ENCODE peak calls at places on chromosomes 2 and 18, in six cellular contexts. I is mammary epithelial cell, W is AG10803, A is gastrocnemius medialis, G is progenitor cell of endocrine pancreas, L is upper lobe of left lung. T is an unnamed sample.

GRCh38 chr2:186130678-186131511 is 355.2 kb upstream of the ZC3H15 start:
- DNase-seq in I (peak; percentile 5), W (no peak), A (no peak), G (no peak), L (no peak), T (no peak)

GRCh38 chr2:7193457-7193856 is 276.2 kb downstream of the RNF144A start:
- DNase-seq in I (no peak), W (no peak), A (no peak), G (no peak), L (no peak), T (no peak)

GRCh38 chr2:52416340-52416739 is 1351.3 kb upstream of the CHAC2 start:
- DNase-seq in I (no peak), W (no peak), A (no peak), G (no peak), L (no peak), T (no peak)

GRCh38 chr18:77016133-77016839 is 116.3 kb downstream of the MBP start:
- DNase-seq in I (no peak), W (no peak), A (no peak), G (no peak), L (no peak), T (no peak)

GRCh38 chr2:50859110-50859509 is 172.8 kb downstream of the NRXN1 start:
- DNase-seq in I (no peak), W (no peak), A (no peak), G (no peak), L (no peak), T (no peak)

GRCh38 chr18:58218111-58218510 is 174.1 kb downstream of the NEDD4L start:
- DNase-seq in I (peak; percentile 77), W (peak; percentile 54), A (no peak), G (no peak), L (no peak), T (no peak)

GRCh38 chr2:119549236-119549635 is 5.0 kb downstream of the CFAP221 start:
- DNase-seq in I (peak; percentile 23), W (peak; percentile 78), A (peak; percentile 56), G (no peak), L (no peak), T (no peak)

GRCh38 chr2:20649586-20650375 is 1.1 kb downstream of the HS1BP3 start:
- DNase-seq in I (peak; percentile 40), W (no peak), A (no peak), G (no peak), L (no peak), T (peak; percentile 10)

GRCh38 chr2:72757177-72757775 is 68.6 kb downstream of the EXOC6B start:
- DNase-seq in I (peak; percentile 51), W (peak; percentile 16), A (no peak), G (no peak), L (no peak), T (peak; percentile 53)

GRCh38 chr2:134142903-134143302 is 111.0 kb upstream of the MGAT5 start:
- DNase-seq in I (peak; percentile 62), W (peak; percentile 26), A (no peak), G (no peak), L (no peak), T (peak; percentile 15)

GRCh38 chr2:163155279-163155883 is 316.8 kb upstream of the KCNH7 start:
- DNase-seq in I (peak; percentile 30), W (peak; percentile 23), A (no peak), G (no peak), L (no peak), T (peak; percentile 34)

GRCh38 chr2:61460168-61460567 is 10.7 kb downstream of the USP34 start:
- DNase-seq in I (peak; percentile 78), W (peak; percentile 80), A (no peak), G (no peak), L (no peak), T (peak; percentile 70)

GRCh38 chr2:1887915-1888314 is 143.6 kb upstream of the PXDN start:
- DNase-seq in I (no peak), W (peak; percentile 8), A (no peak), G (no peak), L (no peak), T (peak; percentile 11)

GRCh38 chr2:156817430-156817829 is 381.3 kb downstream of the GPD2 start:
- DNase-seq in I (no peak), W (no peak), A (no peak), G (no peak), L (no peak), T (no peak)

GRCh38 chr2:61582191-61582590 is 44.0 kb upstream of the XPO1 start:
- DNase-seq in I (peak; percentile 21), W (no peak), A (no peak), G (no peak), L (no peak), T (no peak)

GRCh38 chr2:112163541-112163981 is 25.4 kb downstream of the FBLN7 start:
- DNase-seq in I (no peak), W (no peak), A (no peak), G (no peak), L (no peak), T (no peak)

GRCh38 chr2:33579226-33579625 is 19.9 kb downstream of the FAM98A start:
- DNase-seq in I (no peak), W (peak; percentile 17), A (no peak), G (no peak), L (no peak), T (no peak)

GRCh38 chr2:234496442-234496834 is 443 bp downstream of the ARL4C start:
- DNase-seq in I (peak; percentile 65), W (peak; percentile 43), A (no peak), G (peak; percentile 19), L (no peak), T (no peak)

GRCh38 chr2:67733517-67733916 is 329.3 kb downstream of the C1D start:
- DNase-seq in I (peak; percentile 6), W (no peak), A (no peak), G (no peak), L (no peak), T (no peak)

GRCh38 chr2:168466834-168467565 is 10.9 kb downstream of the CERS6 start:
- DNase-seq in I (no peak), W (no peak), A (no peak), G (no peak), L (no peak), T (no peak)

GRCh38 chr18:24322594-24323136 is 75.0 kb downstream of the OSBPL1A start:
- DNase-seq in I (no peak), W (peak; percentile 69), A (no peak), G (no peak), L (no peak), T (peak; percentile 39)

GRCh38 chr2:127660291-127660578 is 14.3 kb downstream of the GPR17 start:
- DNase-seq in I (no peak), W (no peak), A (no peak), G (no peak), L (no peak), T (no peak)

GRCh38 chr2:107278672-107279071 is 392.7 kb upstream of the ST6GAL2 start:
- DNase-seq in I (no peak), W (no peak), A (no peak), G (no peak), L (no peak), T (no peak)

GRCh38 chr18:69730664-69731063 is 217.0 kb downstream of the CD226 start:
- DNase-seq in I (no peak), W (no peak), A (no peak), G (no peak), L (no peak), T (no peak)

GRCh38 chr2:62050456-62051045 is 145.1 kb downstream of the COMMD1 start:
- DNase-seq in I (no peak), W (no peak), A (no peak), G (no peak), L (no peak), T (no peak)

GRCh38 chr2:187150667-187151066 is 297.4 kb downstream of the CALCRL start:
- DNase-seq in I (no peak), W (peak; percentile 7), A (no peak), G (no peak), L (no peak), T (no peak)

GRCh38 chr2:232235206-232235605 is 143.3 kb upstream of the ALPP start:
- DNase-seq in I (no peak), W (no peak), A (no peak), G (no peak), L (no peak), T (no peak)

GRCh38 chr18:48667276-48668254 is 128.7 kb downstream of the CTIF start:
- DNase-seq in I (peak; percentile 11), W (no peak), A (no peak), G (no peak), L (no peak), T (peak; percentile 25)
- TF ChIP-seq CTCF in I (peak; percentile 14), W (peak; percentile 22), A (peak; percentile 18), G (peak; percentile 58), L (no peak), T (peak; percentile 73)

DNA sequence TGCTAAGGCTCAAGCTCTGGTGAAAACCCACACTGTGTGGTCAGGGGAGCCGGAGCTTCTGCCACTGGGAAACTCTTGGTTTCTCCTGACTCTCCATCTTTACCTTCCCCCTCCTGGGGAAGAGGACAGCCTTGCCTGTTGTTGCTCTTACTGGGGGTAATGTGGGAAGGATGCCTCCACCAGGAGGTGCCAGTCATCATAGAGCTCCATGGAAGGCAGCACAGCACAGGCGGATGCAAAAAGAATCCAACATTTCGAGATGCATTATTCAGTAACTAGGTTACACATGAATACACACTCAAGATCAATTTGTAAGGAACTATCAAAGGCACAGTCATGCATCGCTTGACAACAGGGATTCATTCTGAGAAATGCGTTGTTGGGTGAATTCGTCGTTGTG is 322.6 kb downstream of the AFF3 start:
- DNase-seq in I (no peak), W (no peak), A (no peak), G (no peak), L (no peak), T (no peak)
- TF ChIP-seq CTCF in I (peak; percentile 28), W (no peak), A (no peak), G (no peak), L (no peak), T (peak; percentile 37)

GRCh38 chr2:49044265-49044664 is 110.0 kb downstream of the FSHR start:
- DNase-seq in I (no peak), W (no peak), A (no peak), G (no peak), L (no peak), T (no peak)

GRCh38 chr2:49043405-49043982 is 110.8 kb downstream of the FSHR start:
- DNase-seq in I (no peak), W (no peak), A (no peak), G (no peak), L (no peak), T (no peak)

GRCh38 chr2:49044680-49045079 is 109.6 kb downstream of the FSHR start:
- DNase-seq in I (no peak), W (no peak), A (no peak), G (no peak), L (no peak), T (no peak)

GRCh38 chr2:49045083-49045482 is 109.2 kb downstream of the FSHR start:
- DNase-seq in I (no peak), W (no peak), A (no peak), G (no peak), L (no peak), T (no peak)

DNA sequence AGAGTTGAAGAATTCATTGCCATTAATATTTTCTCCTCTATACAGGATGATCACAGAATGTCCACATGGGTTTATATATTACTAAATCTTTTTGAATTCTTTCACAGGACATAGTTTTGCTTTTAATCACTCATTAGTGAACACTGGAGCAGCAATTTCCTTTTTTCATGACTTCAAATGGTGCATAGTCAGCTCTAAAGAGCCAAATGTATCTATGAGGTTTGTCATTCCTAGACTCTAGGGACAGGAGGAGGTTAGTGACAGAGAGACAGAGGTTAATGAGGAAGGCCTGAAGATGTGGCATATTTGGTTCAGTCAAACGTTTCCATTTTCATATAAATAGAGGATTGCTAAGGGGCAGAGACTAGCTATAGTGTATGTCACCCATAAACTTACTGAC is 111.8 kb downstream of the FSHR start:
- DNase-seq in I (no peak), W (no peak), A (no peak), G (no peak), L (no peak), T (no peak)
- TF ChIP-seq CTCF in I (no peak), W (no peak), A (no peak), G (no peak), L (no peak), T (no peak)

GRCh38 chr2:25369439-25369838 is 27.7 kb upstream of the DNMT3A start:
- DNase-seq in I (no peak), W (no peak), A (no peak), G (no peak), L (no peak), T (no peak)
- TF ChIP-seq CTCF in I (no peak), W (no peak), A (no peak), G (no peak), L (no peak), T (no peak)

T was measured in HFFc6.